ENCODE peak calls at places on chromosomes 13 and 19, in nine cellular contexts. U is NCI-H460; K is RCC 7860; G is fibroblast of the conjunctiva; O is GOT3; Q is MCF 10A; M is breast epithelium; E is NCI-H510A treated with DMSO at 0.1 percent for 48 hours; Z is activated CD4-positive, alpha-beta memory T cell treated with anti-CD3 and anti-CD28 coated beads, Interleukin-2, amount 10 ng/mL, durations not matched to agents 7 days and 5 days. X is an unnamed sample.

GRCh38 chr19:49335071-49335783 is at the start of gene CD37:
- DNase-seq in Z (peak), M (peak), E (no peak), G (no peak), K (no peak), O (no peak), U (no peak), Q (no peak), X (no peak)

GRCh38 chr19:2582984-2583956 is 107.3 kb downstream of the GADD45B start:
- DNase-seq in Q (no peak), O (no peak), M (peak), Z (no peak), E (no peak), U (no peak), K (no peak), G (no peak), X (no peak)

GRCh38 chr13:33017410-33017929 is 1.2 kb downstream of the KL start:
- DNase-seq in E (no peak), Z (peak), U (peak), K (peak), Q (no peak), M (no peak), G (no peak), O (no peak), X (no peak)

GRCh38 chr19:58319241-58319640 is 7.6 kb upstream of the ZSCAN22 start:
- DNase-seq in Z (no peak), K (no peak), E (no peak), G (no peak), Q (no peak), M (no peak), O (no peak), U (no peak), X (no peak)

GRCh38 chr19:2385053-2385721 is 25.1 kb downstream of the TMPRSS9 start:
- DNase-seq in Q (peak), K (peak), U (peak), E (no peak), G (peak), O (no peak), M (peak), Z (no peak), X (peak)

GRCh38 chr13:76043882-76044281 is 407.8 kb downstream of the LMO7 start:
- DNase-seq in Q (peak), G (no peak), O (no peak), E (no peak), U (no peak), M (no peak), Z (no peak), K (no peak), X (no peak)

GRCh38 chr19:2810141-2811091 is 9.3 kb upstream of the ZNF554 start:
- DNase-seq in O (no peak), M (no peak), Q (no peak), K (no peak), Z (no peak), U (no peak), G (no peak), E (no peak), X (no peak)

GRCh38 chr19:4566402-4567051 is 7.0 kb upstream of the SEMA6B start:
- DNase-seq in O (no peak), Z (no peak), U (no peak), G (no peak), K (no peak), M (no peak), E (no peak), Q (no peak), X (no peak)

GRCh38 chr19:1510442-1510806 is 2.4 kb downstream of the ADAMTSL5 start:
- DNase-seq in U (no peak), M (no peak), Q (no peak), G (no peak), O (no peak), K (no peak), E (no peak), Z (no peak), X (no peak)

GRCh38 chr13:80533175-80533574 is 192.2 kb upstream of the SPRY2 start:
- DNase-seq in G (no peak), O (no peak), M (no peak), E (no peak), U (no peak), K (no peak), Q (no peak), Z (no peak), X (no peak)

GRCh38 chr13:114026128-114026880 is 52.4 kb upstream of the C13orf46 start:
- DNase-seq in U (no peak), K (no peak), G (no peak), Q (no peak), Z (no peak), E (no peak), M (no peak), O (no peak), X (no peak)

GRCh38 chr19:1045247-1045603 is 5.3 kb downstream of the ABCA7 start:
- DNase-seq in K (no peak), G (no peak), U (peak), M (no peak), O (no peak), E (no peak), Q (peak), Z (peak), X (no peak)

GRCh38 chr13:97233499-97233898 is 11.4 kb downstream of the MBNL2 start:
- DNase-seq in Q (no peak), E (no peak), Z (no peak), M (no peak), U (no peak), O (no peak), G (no peak), K (no peak), X (no peak)

GRCh38 chr19:5913739-5914357 is at the start of gene CAPS:
- DNase-seq in K (peak), M (peak), G (peak), Q (peak), Z (no peak), E (no peak), O (no peak), U (peak), X (peak)

GRCh38 chr13:113084943-113085540 is 20.5 kb upstream of the F7 start:
- DNase-seq in M (no peak), K (no peak), Z (no peak), E (no peak), O (no peak), U (no peak), Q (no peak), G (no peak), X (no peak)

X was measured in GM04504.